ENCODE peak calls at places on chromosomes 2 and 18, in six cellular contexts. U is thoracic aorta; K is activated CD4-positive, alpha-beta T cell treated with anti-CD3 and anti-CD28 coated beads for 48 hours; T is stimulated activated CD8-positive, alpha-beta memory T cell treated with anti-CD3 and anti-CD28 coated beads, Interleukin-4, amount 100 ng/mL, for 24 hours; V is H9; B is GM13976. F is an unnamed sample.

GRCh38 chr2:96895709-96896651 is 26.1 kb upstream of the SEMA4C start:
- DNase-seq in K (no peak), T (no peak), B (no peak), U (no peak), V (peak; percentile 67), F (no peak)

GRCh38 chr2:181891966-181892794 is 650 bp downstream of the ITPRID2 start:
- DNase-seq in K (peak; percentile 70), V (peak; percentile 74), T (peak; percentile 42), B (peak; percentile 67), U (no peak), F (peak; percentile 88)

GRCh38 chr18:13973061-13973460 is 57.7 kb upstream of the MC2R start:
- DNase-seq in V (peak; percentile 52), T (no peak), U (no peak), K (no peak), B (no peak), F (no peak)

GRCh38 chr2:162293122-162293781 is 25.2 kb downstream of the IFIH1 start:
- DNase-seq in T (no peak), U (no peak), B (no peak), V (no peak), K (no peak), F (no peak)

GRCh38 chr2:239223330-239224248 is 177.2 kb downstream of the HDAC4 start:
- DNase-seq in V (no peak), T (no peak), U (no peak), B (no peak), K (no peak), F (no peak)

GRCh38 chr2:113791697-113792590 is 35.5 kb upstream of the SLC35F5 start:
- DNase-seq in T (no peak), V (no peak), B (peak; percentile 43), U (no peak), K (peak; percentile 10), F (no peak)

GRCh38 chr18:57802166-57802868 is 798 bp downstream of the ATP8B1 start:
- DNase-seq in K (peak; percentile 5), U (no peak), T (no peak), B (peak; percentile 40), V (peak; percentile 49), F (peak; percentile 71)

GRCh38 chr2:109376115-109376514 is 237.7 kb downstream of the SEPTIN10 start:
- DNase-seq in U (no peak), K (no peak), V (peak; percentile 10), B (no peak), T (no peak), F (peak; percentile 74)

GRCh38 chr2:67096886-67097285 is 300.2 kb upstream of the ETAA1 start:
- DNase-seq in B (no peak), K (no peak), U (no peak), V (no peak), T (no peak), F (no peak)

GRCh38 chr2:174615951-174616436 is 18.4 kb upstream of the WIPF1 start:
- DNase-seq in V (no peak), K (no peak), T (no peak), B (no peak), U (no peak), F (no peak)

GRCh38 chr18:75439356-75439755 is 11.9 kb upstream of the SMIM21 start:
- DNase-seq in T (no peak), B (no peak), V (no peak), U (no peak), K (no peak), F (no peak)

GRCh38 chr2:217996345-217996744 is 6.5 kb downstream of the TNS1 start:
- DNase-seq in T (no peak), B (no peak), K (no peak), V (no peak), U (peak; percentile 46), F (no peak)

GRCh38 chr2:217071416-217071815 is 211.6 kb upstream of the TNP1 start:
- DNase-seq in T (no peak), B (no peak), K (no peak), V (no peak), U (no peak), F (no peak)

GRCh38 chr2:7209776-7210555 is 292.8 kb downstream of the RNF144A start:
- DNase-seq in B (no peak), K (no peak), T (no peak), U (no peak), V (no peak), F (no peak)

GRCh38 chr2:80499095-80499494 is 194.5 kb upstream of the LRRTM1 start:
- DNase-seq in K (no peak), U (no peak), T (no peak), B (no peak), V (no peak), F (no peak)

GRCh38 chr2:54106631-54107454 is 8.6 kb upstream of the ACYP2 start:
- DNase-seq in T (no peak), U (no peak), K (peak; percentile 40), V (no peak), B (peak; percentile 36), F (no peak)

GRCh38 chr2:176415946-176416499 is 146.8 kb downstream of the MTX2 start:
- DNase-seq in U (no peak), B (no peak), T (no peak), K (no peak), V (no peak), F (no peak)

GRCh38 chr2:715847-716573 is 38.8 kb upstream of the TMEM18 start:
- DNase-seq in K (no peak), U (no peak), V (no peak), B (no peak), T (no peak), F (no peak)

GRCh38 chr2:160538115-160538514 is 44.5 kb upstream of the RBMS1 start:
- DNase-seq in K (no peak), V (no peak), U (no peak), T (no peak), B (no peak), F (no peak)

GRCh38 chr2:219645631-219646527 is 18.4 kb downstream of the SLC4A3 start:
- DNase-seq in U (no peak), V (peak; percentile 53), T (no peak), B (no peak), K (no peak), F (peak; percentile 68)

GRCh38 chr2:211869134-211869533 is 669.5 kb downstream of the ERBB4 start:
- DNase-seq in U (no peak), T (no peak), V (no peak), B (no peak), K (no peak), F (no peak)

GRCh38 chr2:119574864-119575263 is 30.6 kb downstream of the CFAP221 start:
- DNase-seq in B (no peak), V (no peak), K (no peak), U (no peak), T (no peak), F (no peak)

GRCh38 chr2:41717883-41718282 is 329.9 kb upstream of the PKDCC start:
- DNase-seq in K (no peak), V (no peak), T (no peak), B (no peak), U (no peak), F (no peak)

GRCh38 chr2:240477916-240478315 is 42.5 kb downstream of the GPC1 start:
- DNase-seq in T (no peak), B (no peak), U (no peak), K (no peak), V (peak; percentile 26), F (peak; percentile 69)

GRCh38 chr2:233221378-233222063 is 30.0 kb upstream of the ATG16L1 start:
- DNase-seq in T (no peak), U (no peak), V (no peak), B (no peak), K (no peak), F (no peak)

GRCh38 chr2:182593394-182593707 is 122.7 kb upstream of the DNAJC10 start:
- DNase-seq in B (no peak), K (no peak), T (no peak), U (no peak), V (no peak), F (no peak)

GRCh38 chr2:139529045-139529444 is 748.9 kb upstream of the NXPH2 start:
- DNase-seq in T (no peak), V (no peak), U (no peak), B (no peak), K (no peak), F (no peak)

GRCh38 chr2:235049719-235050118 is 97.9 kb downstream of the SH3BP4 start:
- DNase-seq in B (no peak), U (no peak), K (no peak), V (no peak), T (no peak), F (no peak)

GRCh38 chr2:50769416-50769815 is 262.5 kb downstream of the NRXN1 start:
- DNase-seq in U (no peak), T (no peak), B (no peak), V (no peak), K (no peak), F (no peak)

GRCh38 chr2:72149556-72150156 is 2.0 kb upstream of the CYP26B1 start:
- DNase-seq in V (no peak), T (no peak), U (no peak), B (no peak), K (peak; percentile 27), F (peak; percentile 74)

GRCh38 chr2:45729753-45730512 is 78.5 kb downstream of the PRKCE start:
- DNase-seq in K (no peak), U (no peak), V (no peak), B (peak; percentile 31), T (no peak), F (peak; percentile 62)

GRCh38 chr2:172179045-172179742 is 76.5 kb upstream of the DLX2 start:
- DNase-seq in V (no peak), U (no peak), T (no peak), K (peak; percentile 21), B (no peak), F (no peak)

GRCh38 chr18:35231052-35231451 is 9.8 kb upstream of the ZNF397 start:
- DNase-seq in B (peak; percentile 67), T (peak; percentile 54), K (peak; percentile 84), U (peak; percentile 33), V (peak; percentile 74), F (peak; percentile 87)

F was measured in cardiac septum.